ENCODE peak calls at places on chromosome 17, in six cellular contexts. T, M, O, P, H and V are unnamed samples.

GRCh38 chr17:29250666-29251065 is 4.0 kb downstream of the CRYBA1 start:
- DNase-seq in H (no peak), T (no peak), P (no peak), M (no peak), O (no peak), V (no peak)

GRCh38 chr17:79220715-79221291 is 146.2 kb downstream of the ENGASE start:
- DNase-seq in P (no peak), M (no peak), O (peak; percentile 79), H (no peak), T (no peak), V (no peak)

GRCh38 chr17:41061969-41062368 is 2.1 kb upstream of the KRTAP2-3 start:
- DNase-seq in P (no peak), M (no peak), H (no peak), O (no peak), T (peak; percentile 47), V (no peak)

GRCh38 chr17:60059082-60059481 is 19.6 kb downstream of the HEATR6 start:
- DNase-seq in H (no peak), P (no peak), O (no peak), M (no peak), T (no peak), V (no peak)

GRCh38 chr17:3544365-3544764 is 13.2 kb downstream of the TRPV3 start:
- DNase-seq in O (no peak), H (no peak), P (no peak), M (no peak), T (no peak), V (no peak)

GRCh38 chr17:13776027-13776551 is 174.4 kb upstream of the HS3ST3A1 start:
- DNase-seq in M (no peak), O (no peak), H (no peak), P (no peak), T (no peak), V (no peak)

GRCh38 chr17:19391432-19391831 is 4.4 kb upstream of the MFAP4 start:
- DNase-seq in P (no peak), H (no peak), T (no peak), M (no peak), O (no peak), V (no peak)

GRCh38 chr17:29178750-29179231 is 1.4 kb downstream of the MYO18A start:
- DNase-seq in T (no peak), O (no peak), M (no peak), P (no peak), H (no peak), V (no peak)

GRCh38 chr17:35713069-35713728 is 18.2 kb upstream of the RASL10B start:
- DNase-seq in P (peak; percentile 48), O (no peak), H (no peak), M (no peak), T (peak; percentile 89), V (no peak)

GRCh38 chr17:69972251-69972650 is 102.8 kb upstream of the KCNJ16 start:
- DNase-seq in M (no peak), H (no peak), T (no peak), P (no peak), O (no peak), V (no peak)

GRCh38 chr17:40566027-40566426 is 755 bp upstream of the CCR7 start:
- DNase-seq in M (no peak), H (no peak), P (no peak), T (no peak), O (no peak), V (no peak)

GRCh38 chr17:58575511-58575910 is 61.1 kb upstream of the MTMR4 start:
- DNase-seq in P (no peak), M (peak; percentile 29), O (no peak), T (peak; percentile 74), H (no peak), V (no peak)

GRCh38 chr17:20926532-20926931 is 116.3 kb downstream of the USP22 start:
- DNase-seq in M (no peak), T (peak; percentile 42), H (no peak), O (no peak), P (no peak), V (no peak)

GRCh38 chr17:45939398-45939797 is 45.0 kb downstream of the MAPT start:
- DNase-seq in P (no peak), O (no peak), H (no peak), M (no peak), T (no peak), V (no peak)

GRCh38 chr17:34259151-34259550 is 4.1 kb downstream of the CCL2 start:
- DNase-seq in T (peak; percentile 83), M (no peak), O (no peak), H (no peak), P (no peak), V (no peak)

GRCh38 chr17:82158825-82159224 is 53.8 kb downstream of the CCDC57 start:
- DNase-seq in O (no peak), T (no peak), P (no peak), H (no peak), M (no peak), V (no peak)

GRCh38 chr17:77842148-77842905 is 116.2 kb upstream of the TNRC6C start:
- DNase-seq in M (no peak), O (no peak), T (no peak), P (no peak), H (no peak), V (no peak)

GRCh38 chr17:47999612-48000011 is 28.7 kb downstream of the CDK5RAP3 start:
- DNase-seq in T (no peak), P (no peak), H (no peak), M (no peak), O (no peak), V (no peak)

GRCh38 chr17:69361156-69361555 is 34.2 kb upstream of the ABCA5 start:
- DNase-seq in O (no peak), T (no peak), H (no peak), P (no peak), M (no peak), V (no peak)

GRCh38 chr17:17855334-17855725 is 18.5 kb upstream of the SREBF1 start:
- DNase-seq in P (no peak), H (no peak), T (no peak), M (no peak), O (no peak), V (no peak)

GRCh38 chr17:35088911-35089845 is 25.7 kb upstream of the RFFL start:
- DNase-seq in O (peak; percentile 95), T (peak; percentile 87), H (peak; percentile 91), M (peak; percentile 57), P (peak; percentile 83), V (peak; percentile 91)

GRCh38 chr17:38461683-38462082 is 33.4 kb downstream of the ARHGAP23 start:
- DNase-seq in P (no peak), O (no peak), M (no peak), H (no peak), T (no peak), V (no peak)

GRCh38 chr17:43791589-43791988 is 11.4 kb downstream of the CFAP97D1 start:
- DNase-seq in T (peak; percentile 29), P (no peak), M (peak; percentile 82), O (peak; percentile 34), H (peak; percentile 63), V (no peak)

GRCh38 chr17:3647769-3648540 is 11.4 kb downstream of the CTNS start:
- DNase-seq in M (peak; percentile 7), O (peak; percentile 76), T (peak; percentile 71), P (no peak), H (peak; percentile 78), V (peak; percentile 72)

GRCh38 chr17:36546418-36547093 is 1.8 kb downstream of the GGNBP2 start:
- DNase-seq in M (no peak), P (no peak), T (peak; percentile 14), H (peak; percentile 52), O (no peak), V (no peak)

GRCh38 chr17:6423931-6424330 is 11.0 kb downstream of the AIPL1 start:
- DNase-seq in T (no peak), M (no peak), H (no peak), O (no peak), P (no peak), V (no peak)

GRCh38 chr17:6415616-6416015 is 19.3 kb downstream of the AIPL1 start:
- DNase-seq in P (no peak), T (no peak), M (no peak), H (no peak), O (no peak), V (no peak)

GRCh38 chr17:6422654-6423241 is 12.2 kb downstream of the AIPL1 start:
- DNase-seq in T (no peak), M (no peak), O (no peak), H (no peak), P (no peak), V (no peak)

GRCh38 chr17:6421700-6422604 is 13.0 kb downstream of the AIPL1 start:
- DNase-seq in P (peak; percentile 77), T (peak; percentile 80), H (peak; percentile 73), M (peak; percentile 69), O (peak; percentile 92), V (peak; percentile 87)

DNA sequence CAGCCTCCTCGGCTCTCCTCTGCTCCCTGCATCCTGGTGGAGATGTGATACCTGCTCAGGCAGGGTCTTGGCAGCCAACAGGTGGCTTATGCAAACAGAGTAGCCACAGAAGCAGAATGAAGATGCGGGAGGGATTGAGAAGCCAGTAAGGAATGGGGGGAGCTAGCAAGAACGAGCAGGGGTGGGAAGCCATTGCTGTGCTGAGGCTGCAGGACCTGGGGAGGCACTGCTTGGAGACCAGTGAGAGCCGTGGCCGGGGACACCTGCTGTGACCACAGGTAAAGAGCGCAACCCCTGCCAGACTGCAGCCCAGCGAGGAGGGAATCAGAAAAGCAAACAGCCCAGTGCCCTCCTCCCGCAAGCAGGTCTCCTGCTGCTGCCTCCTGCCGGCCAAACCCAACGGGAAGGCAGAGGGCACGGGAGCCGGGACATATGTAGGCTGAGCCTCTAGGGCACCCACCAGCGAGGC is 14.7 kb downstream of the AIPL1 start:
- DNase-seq in P (no peak), O (peak; percentile 63), H (no peak), T (peak; percentile 17), M (no peak), V (no peak)
- TF ChIP-seq CTCF in P (no peak), O (peak; percentile 59), H (peak; percentile 41), T (peak; percentile 42), M (peak; percentile 60), V (no peak)

DNA sequence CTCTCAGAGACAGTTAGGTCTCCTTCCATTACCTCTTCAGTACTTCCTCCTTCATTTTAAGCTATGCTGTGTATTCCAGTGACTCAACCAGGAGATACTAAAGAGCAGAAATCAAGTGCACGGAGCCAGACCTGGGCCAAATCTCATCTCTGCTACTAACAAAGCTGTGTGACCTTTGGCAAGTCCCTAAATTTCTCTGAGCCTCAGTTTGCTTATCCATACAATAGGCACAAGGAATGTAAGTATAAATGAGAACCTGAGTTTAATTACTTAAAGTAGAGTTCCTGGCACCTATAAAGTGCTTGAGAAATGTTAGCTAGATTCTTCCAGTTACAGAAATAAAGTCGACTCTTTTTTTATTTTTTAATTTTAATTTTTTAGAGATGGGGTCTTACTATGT is 8.5 kb downstream of the PECAM1 start:
- DNase-seq in H (no peak), T (no peak), P (no peak), O (no peak), M (no peak), V (no peak)
- H3K4me1 ChIP-seq in H (no peaks in the 10 kb centered on the region), T (no peaks in the 10 kb centered on the region), P (no peaks in the 10 kb centered on the region), O (no peaks in the 10 kb centered on the region), M (peaks cover 67% of the 10 kb centered on the region), V (peaks cover 5% of the 10 kb centered on the region)

DNA sequence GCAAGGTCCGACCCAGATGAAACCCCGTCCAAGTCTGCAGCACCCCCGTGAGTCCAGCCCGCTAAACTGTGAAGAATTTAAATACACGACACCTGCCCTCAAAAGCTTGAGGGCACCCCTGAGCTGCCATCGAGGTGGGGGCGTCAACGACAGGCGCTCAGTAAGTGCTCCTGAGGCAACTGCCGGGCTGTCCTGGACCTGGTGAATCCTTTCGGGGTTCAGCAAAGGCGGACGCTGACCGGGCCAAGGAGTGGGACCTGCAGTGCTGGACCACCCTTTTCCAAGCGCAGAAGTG is 512 bp upstream of the ENDOV start:
- DNase-seq in P (no peak), T (no peak), O (no peak), M (no peak), H (peak; percentile 30), V (no peak)
- TF ChIP-seq CTCF in P (no peak), T (no peak), O (no peak), M (no peak), H (peak; percentile 0), V (no peak)

GRCh38 chr17:61249649-61250301 is 149.9 kb upstream of the TBX2 start:
- DNase-seq in O (no peak), T (no peak), M (no peak), H (no peak), P (no peak), V (no peak)
- H3K4me1 ChIP-seq in O (peaks cover 14% of the 10 kb centered on the region), T (peaks cover 62% of the 10 kb centered on the region), M (peaks cover 21% of the 10 kb centered on the region), H (no peaks in the 10 kb centered on the region), P (peaks cover 9% of the 10 kb centered on the region), V (peaks cover 13% of the 10 kb centered on the region)